ENCODE peak calls at places on chromosome 4, in ten cellular contexts. H, Q, S, N, B, I, T, C, F and D are unnamed samples.
A peak's percentile ranks its signal among the peaks of the same experiment; 100 is the strongest.

GRCh38 chr4:109125084-109125483 is 177.4 kb downstream of the COL25A1 start:
- DNase-seq in H (no peak), Q (no peak), S (no peak), N (no peak), B (no peak), I (no peak), T (no peak), C (no peak), F (no peak), D (no peak)

GRCh38 chr4:4299006-4299405 is 9.0 kb downstream of the ZBTB49 start:
- DNase-seq in H (no peak), Q (no peak), S (no peak), N (no peak), B (no peak), I (no peak), T (no peak), C (no peak), F (no peak), D (no peak)

GRCh38 chr4:168883513-168883912 is 126.5 kb downstream of the CBR4 start:
- DNase-seq in H (no peak), Q (no peak), S (no peak), N (no peak), B (no peak), I (no peak), T (no peak), C (no peak), F (no peak), D (no peak)

GRCh38 chr4:60314367-60314766 is 885.8 kb upstream of the ADGRL3 start:
- DNase-seq in H (no peak), Q (no peak), S (no peak), N (no peak), B (no peak), I (no peak), T (no peak), C (no peak), F (no peak), D (no peak)

GRCh38 chr4:148270600-148270999 is 171.6 kb downstream of the NR3C2 start:
- DNase-seq in H (no peak), Q (no peak), S (no peak), N (no peak), B (no peak), I (no peak), T (no peak), C (no peak), F (no peak), D (no peak)

GRCh38 chr4:77579406-77580076 is 26.1 kb upstream of the CXCL13 start:
- DNase-seq in H (no peak), Q (no peak), S (peak; percentile 16), N (no peak), B (no peak), I (peak; percentile 87), T (no peak), C (peak; percentile 83), F (no peak), D (no peak)

GRCh38 chr4:119735136-119735770 is 106.6 kb upstream of the PDE5A start:
- DNase-seq in H (no peak), Q (no peak), S (no peak), N (no peak), B (no peak), I (peak; percentile 66), T (no peak), C (no peak), F (no peak), D (no peak)

GRCh38 chr4:41533685-41534084 is 4.3 kb upstream of the LIMCH1 start:
- DNase-seq in H (no peak), Q (no peak), S (no peak), N (no peak), B (no peak), I (no peak), T (no peak), C (no peak), F (no peak), D (no peak)

GRCh38 chr4:10456270-10457254 is 664 bp downstream of the ZNF518B start:
- DNase-seq in H (no peak), Q (peak; percentile 16), S (peak; percentile 6), N (no peak), B (peak; percentile 50), I (peak; percentile 80), T (peak; percentile 74), C (no peak), F (no peak), D (no peak)

GRCh38 chr4:186981161-186981560 is 257.5 kb upstream of the FAT1 start:
- DNase-seq in H (no peak), Q (no peak), S (no peak), N (no peak), B (no peak), I (no peak), T (no peak), C (no peak), F (no peak), D (no peak)

GRCh38 chr4:3338976-3339531 is 46.2 kb downstream of the RGS12 start:
- DNase-seq in H (no peak), Q (no peak), S (no peak), N (no peak), B (no peak), I (no peak), T (no peak), C (no peak), F (peak; percentile 12), D (no peak)

GRCh38 chr4:66178901-66179300 is 508.6 kb upstream of the EPHA5 start:
- DNase-seq in H (no peak), Q (no peak), S (no peak), N (no peak), B (no peak), I (no peak), T (no peak), C (no peak), F (no peak), D (no peak)

GRCh38 chr4:153291562-153291961 is 52.9 kb upstream of the MND1 start:
- DNase-seq in H (no peak), Q (no peak), S (no peak), N (no peak), B (no peak), I (no peak), T (no peak), C (no peak), F (no peak), D (no peak)

GRCh38 chr4:147056951-147057630 is 111.4 kb upstream of the TTC29 start:
- DNase-seq in H (no peak), Q (no peak), S (no peak), N (no peak), B (no peak), I (peak; percentile 13), T (no peak), C (no peak), F (no peak), D (no peak)

GRCh38 chr4:92299152-92299551 is 4.6 kb upstream of the GRID2 start:
- DNase-seq in H (no peak), Q (no peak), S (no peak), N (no peak), B (no peak), I (no peak), T (peak; percentile 3), C (no peak), F (no peak), D (no peak)

GRCh38 chr4:110683600-110683999 is 60.7 kb upstream of the PITX2 start:
- DNase-seq in H (no peak), Q (no peak), S (no peak), N (no peak), B (no peak), I (no peak), T (no peak), C (no peak), F (no peak), D (no peak)

GRCh38 chr4:68987007-68987406 is 35.4 kb upstream of the UGT2A3 start:
- DNase-seq in H (no peak), Q (no peak), S (no peak), N (no peak), B (no peak), I (no peak), T (no peak), C (no peak), F (no peak), D (no peak)

GRCh38 chr4:166045457-166045856 is 172.4 kb downstream of the TLL1 start:
- DNase-seq in H (no peak), Q (no peak), S (no peak), N (no peak), B (no peak), I (no peak), T (no peak), C (no peak), F (no peak), D (no peak)

GRCh38 chr4:54661156-54661555 is 3.4 kb downstream of the KIT start:
- DNase-seq in H (no peak), Q (no peak), S (no peak), N (no peak), B (no peak), I (peak; percentile 57), T (no peak), C (no peak), F (no peak), D (no peak)

GRCh38 chr4:78185117-78185516 is 128.0 kb downstream of the FRAS1 start:
- DNase-seq in H (no peak), Q (no peak), S (no peak), N (no peak), B (no peak), I (no peak), T (no peak), C (no peak), F (no peak), D (no peak)

GRCh38 chr4:107379054-107379869 is 340.8 kb downstream of the PAPSS1 start:
- DNase-seq in H (no peak), Q (no peak), S (no peak), N (no peak), B (no peak), I (peak; percentile 52), T (no peak), C (no peak), F (no peak), D (no peak)

GRCh38 chr4:172962564-172963353 is 205.9 kb upstream of the GALNT7 start:
- DNase-seq in H (no peak), Q (peak; percentile 14), S (peak; percentile 77), N (no peak), B (no peak), I (no peak), T (peak; percentile 73), C (no peak), F (peak; percentile 62), D (no peak)

GRCh38 chr4:4613126-4613465 is 71.2 kb upstream of the STX18 start:
- DNase-seq in H (no peak), Q (no peak), S (no peak), N (no peak), B (no peak), I (peak; percentile 22), T (no peak), C (no peak), F (no peak), D (no peak)

GRCh38 chr4:48653217-48654014 is 126.7 kb downstream of the FRYL start:
- DNase-seq in H (no peak), Q (peak; percentile 70), S (no peak), N (no peak), B (peak; percentile 8), I (peak; percentile 9), T (no peak), C (no peak), F (peak; percentile 54), D (no peak)

GRCh38 chr4:1500966-1501753 is 94.9 kb upstream of the NKX1-1 start:
- DNase-seq in H (no peak), Q (no peak), S (no peak), N (no peak), B (no peak), I (no peak), T (no peak), C (no peak), F (no peak), D (no peak)

GRCh38 chr4:152278505-152279301 is 257.2 kb downstream of the FBXW7 start:
- DNase-seq in H (no peak), Q (no peak), S (no peak), N (no peak), B (no peak), I (no peak), T (peak; percentile 66), C (no peak), F (peak; percentile 90), D (no peak)

GRCh38 chr4:147981305-147981704 is 249.4 kb downstream of the ARHGAP10 start:
- DNase-seq in H (no peak), Q (no peak), S (no peak), N (no peak), B (no peak), I (peak; percentile 41), T (no peak), C (no peak), F (no peak), D (no peak)

GRCh38 chr4:1060121-1060520 is 48.7 kb downstream of the FGFRL1 start:
- DNase-seq in H (no peak), Q (no peak), S (no peak), N (no peak), B (no peak), I (no peak), T (no peak), C (no peak), F (no peak), D (no peak)